ENCODE peak calls at places on chromosomes 4 and X, in nine cellular contexts. X is heart left ventricle, S is upper lobe of right lung, E is gastrocnemius medialis, Q is heart right ventricle, A is DND-41, I is HCT116, G is pancreas, R is foreskin keratinocyte. D is an unnamed sample.
A peak's percentile ranks its signal among the peaks of the same experiment; 100 is the strongest.

GRCh38 chr4:126071346-126072333 is 756.9 kb downstream of the FAT4 start:
- ATAC-seq in S (peak; percentile 94), R (no peak), Q (peak; percentile 76), X (no peak), E (no peak), A (no peak), G (peak; percentile 85), I (no peak), D (no peak)

GRCh38 chr4:121788896-121789295 is 12.2 kb upstream of the EXOSC9 start:
- ATAC-seq in A (no peak), S (no peak), E (no peak), Q (no peak), G (no peak), X (no peak), R (no peak), I (no peak), D (no peak)

GRCh38 chr4:56444719-56445118 is 8.7 kb downstream of the PAICS start:
- ATAC-seq in X (no peak), G (no peak), R (no peak), I (no peak), S (no peak), A (no peak), Q (no peak), E (no peak), D (no peak)

GRCh38 chr4:173990879-173991231 is 292.6 kb downstream of the FBXO8 start:
- ATAC-seq in G (no peak), X (peak; percentile 96), S (no peak), R (no peak), E (no peak), I (no peak), Q (peak; percentile 96), A (no peak), D (peak; percentile 55)

GRCh38 chr4:114659386-114660008 is 60.9 kb downstream of the UGT8 start:
- ATAC-seq in R (peak; percentile 97), I (peak; percentile 100), X (no peak), A (peak; percentile 88), Q (peak; percentile 72), S (peak; percentile 91), G (peak; percentile 85), E (no peak), D (peak; percentile 43)

GRCh38 chr4:145299380-145300076 is 119.1 kb upstream of the OTUD4 start:
- ATAC-seq in S (no peak), I (peak; percentile 92), E (no peak), R (peak; percentile 90), G (no peak), A (peak; percentile 99), X (no peak), Q (no peak), D (no peak)

GRCh38 chr4:108049406-108049805 is 59.7 kb downstream of the HADH start:
- ATAC-seq in S (no peak), I (no peak), A (peak; percentile 22), R (no peak), G (no peak), Q (no peak), E (no peak), X (no peak), D (no peak)

GRCh38 chrX:80765226-80765625 is 44.5 kb downstream of the BRWD3 start:
- ATAC-seq in S (peak; percentile 55), E (no peak), R (peak; percentile 97), I (peak; percentile 73), Q (no peak), A (no peak), X (no peak), G (no peak), D (no peak)

GRCh38 chr4:121736735-121737351 is 28.1 kb downstream of the SMIM43 start:
- ATAC-seq in E (peak; percentile 58), R (peak; percentile 87), G (no peak), A (peak; percentile 62), I (peak; percentile 90), S (peak; percentile 64), Q (no peak), X (no peak), D (peak; percentile 52)

DNA sequence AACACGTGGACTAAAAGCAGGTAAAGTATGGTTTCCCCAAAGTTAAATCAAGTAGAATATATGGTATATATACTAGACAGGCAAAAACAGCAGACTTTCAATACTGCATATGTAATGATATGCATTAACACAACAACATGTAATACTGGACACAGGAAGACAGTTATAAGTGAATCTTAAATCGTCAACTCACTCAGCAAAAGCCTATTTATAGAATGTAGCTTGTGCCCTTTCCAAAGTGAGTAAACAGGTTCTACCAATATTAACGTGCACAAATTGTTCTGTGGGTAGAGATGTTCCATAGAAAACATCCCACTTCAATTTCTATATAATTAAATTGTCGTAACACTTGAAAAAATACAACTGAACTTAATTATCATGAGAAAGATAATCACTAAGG is 30.6 kb downstream of the FAM241A start:
- ATAC-seq in G (no peak), E (peak; percentile 46), S (no peak), I (no peak), X (peak; percentile 67), R (no peak), Q (peak; percentile 81), A (no peak), D (no peak)
- H3K4me1 ChIP-seq in G (no peaks in the 10 kb centered on the region), E (peaks cover 18% of the 10 kb centered on the region), S (no peaks in the 10 kb centered on the region), I (peaks cover 40% of the 10 kb centered on the region), X (peaks cover 6% of the 10 kb centered on the region), R (peaks cover 7% of the 10 kb centered on the region), Q (no peaks in the 10 kb centered on the region), A (peaks cover 28% of the 10 kb centered on the region), D (no peaks in the 10 kb centered on the region)

DNA sequence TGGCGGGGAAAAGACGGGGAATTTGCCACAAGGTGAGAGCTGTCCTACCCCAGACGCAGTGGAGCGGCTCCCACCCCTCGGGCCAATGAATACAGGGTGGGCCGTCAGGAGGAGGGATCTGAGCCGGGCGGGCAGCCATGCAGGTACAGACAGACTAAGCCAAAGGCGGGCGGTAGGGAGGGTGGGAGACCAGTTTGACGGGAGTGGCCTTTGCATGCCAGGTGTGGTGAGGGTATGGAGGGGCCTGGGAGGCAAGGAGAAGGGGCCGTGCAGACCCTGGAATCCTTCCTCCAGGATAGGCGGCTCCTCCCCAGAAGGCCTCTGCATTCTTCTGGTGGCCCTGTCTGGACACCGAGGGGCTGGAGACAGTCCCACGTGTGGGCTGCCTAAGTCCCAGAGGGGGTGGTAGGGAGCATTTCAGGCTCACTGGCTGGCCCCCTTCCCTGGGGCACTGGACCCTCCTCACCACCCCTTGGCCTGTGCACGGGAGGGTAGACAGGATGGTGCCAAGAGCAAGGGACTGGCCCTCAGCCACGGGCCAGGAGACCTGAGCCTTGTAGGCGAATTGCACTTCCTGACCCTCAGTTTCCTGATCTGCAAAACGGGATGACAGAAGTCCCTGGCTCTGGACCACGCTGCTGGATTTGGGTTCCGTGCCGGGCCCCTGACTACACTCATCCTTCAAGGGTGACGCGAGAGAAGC is 2.8 kb downstream of the SH3BP2 start:
- ATAC-seq in A (no peak), G (no peak), X (no peak), Q (no peak), R (no peak), E (no peak), I (no peak), S (no peak), D (no peak)
- H3K4me1 ChIP-seq in A (no peaks in the 10 kb centered on the region), G (peaks cover 43% of the 10 kb centered on the region), X (peaks cover 77% of the 10 kb centered on the region), Q (peaks cover 59% of the 10 kb centered on the region), R (peaks cover 20% of the 10 kb centered on the region), E (peaks cover 35% of the 10 kb centered on the region), I (peaks cover 43% of the 10 kb centered on the region), S (peaks cover 83% of the 10 kb centered on the region), D (peaks cover 58% of the 10 kb centered on the region)

DNA sequence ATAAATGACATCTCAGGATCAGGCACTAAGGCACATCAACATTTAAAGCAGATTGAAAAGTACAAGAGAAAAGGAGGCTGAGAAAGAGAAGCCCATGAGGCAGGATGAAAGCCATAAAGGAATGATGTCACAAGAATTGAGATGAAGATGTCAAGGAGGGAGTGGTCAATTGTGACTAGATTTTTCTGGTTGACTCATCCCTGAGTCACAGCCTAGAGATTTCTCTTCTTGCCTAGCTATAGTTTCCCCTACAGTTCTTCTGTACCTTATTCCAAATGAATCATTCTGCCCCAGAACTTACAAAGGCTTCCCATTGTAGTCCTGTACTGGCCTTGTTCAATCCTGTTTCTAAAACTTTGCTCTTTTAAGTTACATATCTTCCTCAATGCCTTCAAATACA is 3.4 kb upstream of the USP53 start:
- ATAC-seq in S (no peak), G (no peak), I (peak; percentile 15), E (no peak), R (peak; percentile 70), A (no peak), X (no peak), Q (no peak), D (no peak)
- H3K4me1 ChIP-seq in S (peaks cover 1% of the 10 kb centered on the region), G (no peaks in the 10 kb centered on the region), I (peaks cover 11% of the 10 kb centered on the region), E (peaks cover 24% of the 10 kb centered on the region), R (peaks cover 33% of the 10 kb centered on the region), A (no peaks in the 10 kb centered on the region), X (peaks cover 34% of the 10 kb centered on the region), Q (peaks cover 3% of the 10 kb centered on the region), D (peaks cover 47% of the 10 kb centered on the region)

DNA sequence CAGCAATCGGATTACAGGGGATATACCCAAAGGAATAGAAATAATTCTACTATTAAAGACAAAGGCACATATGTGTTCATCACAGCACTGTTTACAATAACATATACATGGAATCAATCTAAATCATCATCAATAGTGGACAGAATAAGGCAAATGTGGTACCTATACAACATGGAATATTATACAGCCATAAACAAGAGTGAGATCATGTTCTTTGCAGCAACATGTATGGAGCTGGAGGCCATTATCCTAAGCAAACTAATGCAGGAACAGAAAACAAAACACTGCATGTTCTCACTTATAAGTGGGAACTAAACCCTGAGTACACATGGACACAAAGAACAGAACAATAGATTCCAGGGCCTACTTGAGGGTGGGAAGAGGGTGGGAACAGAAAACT is 163.2 kb downstream of the CFAP299 start:
- ATAC-seq in E (no peak), G (no peak), Q (no peak), A (no peak), S (no peak), I (no peak), R (no peak), X (no peak), D (no peak)
- H3K4me1 ChIP-seq in E (no peaks in the 10 kb centered on the region), G (no peaks in the 10 kb centered on the region), Q (no peaks in the 10 kb centered on the region), A (peaks cover 14% of the 10 kb centered on the region), S (no peaks in the 10 kb centered on the region), I (no peaks in the 10 kb centered on the region), R (no peaks in the 10 kb centered on the region), X (no peaks in the 10 kb centered on the region), D (no peaks in the 10 kb centered on the region)

DNA sequence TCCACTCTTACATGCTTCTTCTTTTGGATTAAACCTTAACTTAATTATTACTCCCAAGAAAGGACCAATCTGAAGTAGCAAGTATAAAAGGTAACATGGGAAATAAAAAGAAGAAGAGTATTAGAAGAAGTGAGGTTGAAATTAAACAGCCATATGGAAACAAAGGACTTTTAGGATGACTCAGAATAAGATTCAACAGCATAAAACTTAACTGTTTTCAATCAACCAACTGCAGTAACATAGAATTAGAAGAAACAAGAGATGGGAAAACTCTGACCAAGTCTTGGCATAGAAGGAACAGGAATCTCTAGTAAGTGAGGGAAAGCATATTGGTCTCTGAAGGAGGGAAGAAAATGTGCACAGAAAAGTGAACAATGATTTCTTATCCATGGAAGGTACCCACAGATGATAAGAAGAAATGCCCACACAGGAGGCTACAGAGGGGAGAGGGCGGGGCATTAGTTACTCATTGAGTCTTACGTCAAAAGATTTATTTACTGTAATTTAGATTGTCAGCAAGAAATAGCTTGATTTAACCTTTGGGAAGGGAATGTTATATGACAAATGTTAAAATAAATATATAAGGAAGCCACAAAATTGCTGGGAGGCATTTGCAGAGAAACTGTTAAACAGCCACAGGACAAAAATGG is 177.3 kb downstream of the BANK1 start:
- ATAC-seq in Q (no peak), A (no peak), E (no peak), R (no peak), X (no peak), G (no peak), I (no peak), S (no peak), D (no peak)
- H3K4me1 ChIP-seq in Q (no peaks in the 10 kb centered on the region), A (peaks cover 6% of the 10 kb centered on the region), E (no peaks in the 10 kb centered on the region), R (no peaks in the 10 kb centered on the region), X (no peaks in the 10 kb centered on the region), G (no peaks in the 10 kb centered on the region), I (no peaks in the 10 kb centered on the region), S (no peaks in the 10 kb centered on the region), D (no peaks in the 10 kb centered on the region)

GRCh38 chrX:153565996-153566580 is 32.9 kb downstream of the CCNQ start:
- ATAC-seq in E (no peak), I (peak; percentile 74), G (no peak), A (no peak), R (no peak), S (no peak), Q (no peak), X (no peak), D (no peak)
- H3K4me1 ChIP-seq in E (no peaks in the 10 kb centered on the region), I (no peaks in the 10 kb centered on the region), G (no peaks in the 10 kb centered on the region), A (no peaks in the 10 kb centered on the region), R (no peaks in the 10 kb centered on the region), S (no peaks in the 10 kb centered on the region), Q (no peaks in the 10 kb centered on the region), X (no peaks in the 10 kb centered on the region), D (no peaks in the 10 kb centered on the region)

D was measured in gastroesophageal sphincter.